ENCODE peak calls at places on chromosomes 13 and 19, in nine cellular contexts. U is prostate gland, R is endothelial cell of umbilical vein, J is upper lobe of left lung, K is HCT116, M is HL-60, I is stomach, Y is transverse colon, H is breast epithelium. V is an unnamed sample. For H3K27me3, the result is how much of the 10 kb centered on the place peaks cover.

GRCh38 chr19:49502866-49503581 is 6.8 kb downstream of the RPS11 start:
- DNase-seq in R (peak), H (no peak), K (peak), M (peak), J (no peak), Y (peak), I (peak), U (no peak), V (peak)

GRCh38 chr13:36332986-36333385 is 13.2 kb downstream of the SPART start:
- DNase-seq in U (no peak), R (peak), I (no peak), Y (no peak), H (no peak), K (no peak), J (no peak), M (no peak), V (no peak)

GRCh38 chr19:49710372-49710951 is 19.5 kb downstream of the CPT1C start:
- DNase-seq in U (no peak), Y (no peak), R (no peak), M (no peak), H (no peak), K (peak), J (no peak), I (no peak), V (no peak)

GRCh38 chr13:104809483-104809882 is 1726.0 kb downstream of the EFNB2 start:
- DNase-seq in H (no peak), M (peak), Y (no peak), K (no peak), I (no peak), U (no peak), R (no peak), J (no peak), V (no peak)

GRCh38 chr19:1492474-1493006 is 1.6 kb downstream of the REEP6 start:
- DNase-seq in K (no peak), I (no peak), R (no peak), U (no peak), J (peak), M (no peak), Y (no peak), H (no peak), V (no peak)

GRCh38 chr19:52190679-52191293 is 934 bp downstream of the PPP2R1A start:
- DNase-seq in I (peak), M (peak), Y (peak), H (no peak), R (no peak), U (no peak), J (peak), K (no peak), V (peak)

GRCh38 chr19:50461066-50461875 is 15.0 kb upstream of the EMC10 start:
- DNase-seq in I (peak), K (peak), U (peak), J (no peak), R (peak), Y (peak), M (peak), H (peak), V (peak)

GRCh38 chr13:79880820-79881219 is 399.9 kb downstream of the NDFIP2 start:
- DNase-seq in J (no peak), R (no peak), U (no peak), I (no peak), M (peak), H (no peak), Y (no peak), K (no peak), V (no peak)

GRCh38 chr13:22235285-22235949 is 564.5 kb downstream of the FGF9 start:
- DNase-seq in Y (no peak), R (no peak), U (no peak), J (no peak), H (no peak), I (no peak), M (no peak), K (peak), V (peak)

GRCh38 chr19:17952041-17952976 is 14.6 kb upstream of the KCNN1 start:
- DNase-seq in M (no peak), U (no peak), R (no peak), K (no peak), I (no peak), Y (no peak), J (peak), H (no peak), V (peak)

GRCh38 chr19:58150328-58150921 is at the start of gene ZNF329:
- DNase-seq in Y (peak), I (peak), K (peak), J (peak), H (peak), R (peak), M (peak), U (peak), V (peak)

GRCh38 chr19:51807111-51807701 is 12.2 kb downstream of the FPR3 start:
- DNase-seq in Y (peak), K (no peak), M (peak), R (no peak), H (no peak), I (no peak), U (peak), J (no peak), V (peak)

GRCh38 chr13:98877466-98877865 is 100.4 kb downstream of the DOCK9 start:
- DNase-seq in I (no peak), J (no peak), U (no peak), Y (no peak), H (no peak), M (no peak), K (no peak), R (no peak), V (no peak)

GRCh38 chr13:93724187-93724586 is 497.6 kb downstream of the GPC6 start:
- DNase-seq in M (no peak), K (no peak), U (no peak), H (no peak), Y (no peak), J (no peak), R (no peak), I (no peak), V (no peak)

GRCh38 chr13:35478384-35479222 is 2.1 kb upstream of the MAB21L1 start:
- DNase-seq in Y (no peak), I (no peak), J (peak), K (no peak), M (no peak), U (no peak), H (no peak), R (no peak), V (peak)

GRCh38 chr19:49413348-49413747 is 9.9 kb downstream of the PTH2 start:
- DNase-seq in Y (no peak), H (no peak), K (no peak), J (no peak), R (no peak), U (no peak), I (no peak), M (no peak), V (no peak)

GRCh38 chr13:31056650-31057275 is 104.9 kb downstream of the HSPH1 start:
- DNase-seq in I (no peak), U (no peak), M (no peak), Y (no peak), K (no peak), J (no peak), H (no peak), R (no peak), V (peak)

GRCh38 chr13:21175656-21176194 is 627 bp downstream of the SKA3 start:
- DNase-seq in J (no peak), K (no peak), Y (no peak), H (no peak), U (no peak), M (no peak), R (no peak), I (no peak), V (no peak)

GRCh38 chr19:46373573-46374359 is 26.9 kb downstream of the PPP5C start:
- DNase-seq in Y (peak), M (no peak), I (peak), J (peak), R (peak), H (peak), U (peak), K (no peak), V (peak)
- H3K4me3 ChIP-seq in Y (no peak), M (no peak), I (no peak), J (no peak), R (no peak), H (peak), U (no peak), K (no peak), V (peak)

GRCh38 chr19:56538761-56539263 is at the start of gene ZFP28:
- DNase-seq in U (peak), H (no peak), J (peak), K (no peak), R (no peak), M (peak), I (no peak), Y (peak), V (peak)

GRCh38 chr19:56538254-56538760 is 441 bp upstream of the ZFP28 start:
- DNase-seq in R (peak), Y (peak), H (peak), J (peak), I (peak), U (peak), M (peak), K (no peak), V (peak)

GRCh38 chr19:56547535-56547934 is 8.8 kb downstream of the ZFP28 start:
- DNase-seq in J (no peak), U (no peak), Y (no peak), R (no peak), M (no peak), I (no peak), K (no peak), H (no peak), V (peak)

GRCh38 chr19:56543776-56544175 is 5.0 kb downstream of the ZFP28 start:
- DNase-seq in K (no peak), M (no peak), H (no peak), I (no peak), J (no peak), Y (no peak), U (no peak), R (no peak), V (no peak)
- H3K27me3 ChIP-seq in K (under half), M (under half), H (under half), I (under half), J (under half), Y (under half), U (under half), R (under half), V (under half)

GRCh38 chr19:41431426-41432386 is 4.5 kb upstream of the B3GNT8 start:
- DNase-seq in J (no peak), K (no peak), H (no peak), Y (no peak), I (no peak), R (peak), M (peak), U (no peak), V (peak)
- TF ChIP-seq POLR2AphosphoS5 in J (no peak), K (no peak), H (no peak), Y (no peak), I (no peak), R (no peak), M (no peak), U (no peak), V (no peak)

GRCh38 chr13:110369400-110369799 is 62.3 kb downstream of the COL4A2 start:
- DNase-seq in M (no peak), R (no peak), Y (no peak), K (no peak), J (no peak), U (no peak), I (no peak), H (no peak), V (no peak)
- H3K4me3 ChIP-seq in M (no peak), R (no peak), Y (no peak), K (no peak), J (no peak), U (no peak), I (no peak), H (no peak), V (no peak)

DNA sequence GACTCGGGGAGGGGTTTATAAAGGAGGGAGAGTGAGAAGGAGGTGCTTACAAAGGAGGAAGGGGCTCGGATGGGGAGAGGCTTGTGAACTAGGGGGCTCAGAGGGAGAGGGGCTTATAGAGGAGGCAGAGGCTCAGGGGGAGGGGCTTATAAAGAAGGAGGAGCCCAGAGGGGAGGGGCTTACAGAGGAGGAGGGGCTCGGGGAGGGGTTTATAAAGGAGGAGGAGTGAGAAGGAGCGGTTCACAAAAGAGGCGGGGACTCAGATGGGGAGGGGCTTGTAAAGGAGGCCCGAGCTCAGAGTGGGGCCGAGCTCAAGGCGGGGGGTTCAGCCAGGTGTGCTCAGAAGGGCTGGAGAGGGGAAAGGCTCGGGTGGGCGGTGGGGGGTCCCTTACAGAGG is 508 bp downstream of the SMIM24 start:
- DNase-seq in J (no peak), Y (no peak), H (no peak), K (no peak), R (no peak), U (no peak), I (peak), M (peak), V (peak)
- H3K27me3 ChIP-seq in J (under half), Y (under half), H (under half), K (under half), R (under half), U (under half), I (under half), M (under half), V (under half)

DNA sequence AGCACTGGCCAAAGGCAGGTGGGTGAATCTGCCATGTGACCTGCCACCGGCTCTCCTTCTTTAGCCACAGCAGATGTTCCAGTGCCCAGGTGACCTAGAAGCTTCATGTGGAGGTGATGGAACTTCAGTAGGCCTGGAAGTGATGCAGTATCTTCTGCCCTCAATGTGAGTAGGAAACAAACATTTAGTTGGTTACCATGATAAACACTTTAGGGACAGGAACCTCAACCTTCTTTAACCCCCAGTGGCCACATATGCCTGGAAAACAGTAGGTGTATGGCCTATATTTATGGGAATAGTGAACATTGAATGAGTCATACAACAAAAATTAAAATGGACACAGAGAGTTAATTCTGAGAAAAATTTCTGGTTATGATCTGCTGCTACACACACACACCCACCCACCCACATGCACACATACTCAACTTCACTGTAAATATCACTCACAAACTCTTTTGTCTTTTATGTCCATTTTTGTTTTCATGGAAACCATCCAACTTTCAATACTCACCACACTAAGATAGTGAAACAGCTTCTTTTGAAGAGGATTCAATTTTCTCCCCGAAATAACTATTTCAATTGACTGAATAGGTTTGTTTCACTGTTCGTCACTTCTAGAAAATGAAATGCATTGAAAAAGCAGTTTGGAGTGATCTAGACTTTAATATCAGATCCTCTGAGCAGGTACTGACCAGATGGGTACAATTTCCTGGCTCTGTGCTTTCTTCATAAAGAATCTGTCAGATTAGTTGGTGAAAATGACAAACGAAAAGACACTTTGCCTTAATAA is 97.3 kb downstream of the STARD13 start:
- DNase-seq in H (no peak), J (no peak), Y (no peak), R (peak), M (no peak), K (no peak), U (no peak), I (no peak), V (no peak)
- TF ChIP-seq POLR2AphosphoS5 in H (no peak), J (no peak), Y (no peak), R (no peak), M (no peak), K (no peak), U (no peak), I (no peak), V (no peak)

DNA sequence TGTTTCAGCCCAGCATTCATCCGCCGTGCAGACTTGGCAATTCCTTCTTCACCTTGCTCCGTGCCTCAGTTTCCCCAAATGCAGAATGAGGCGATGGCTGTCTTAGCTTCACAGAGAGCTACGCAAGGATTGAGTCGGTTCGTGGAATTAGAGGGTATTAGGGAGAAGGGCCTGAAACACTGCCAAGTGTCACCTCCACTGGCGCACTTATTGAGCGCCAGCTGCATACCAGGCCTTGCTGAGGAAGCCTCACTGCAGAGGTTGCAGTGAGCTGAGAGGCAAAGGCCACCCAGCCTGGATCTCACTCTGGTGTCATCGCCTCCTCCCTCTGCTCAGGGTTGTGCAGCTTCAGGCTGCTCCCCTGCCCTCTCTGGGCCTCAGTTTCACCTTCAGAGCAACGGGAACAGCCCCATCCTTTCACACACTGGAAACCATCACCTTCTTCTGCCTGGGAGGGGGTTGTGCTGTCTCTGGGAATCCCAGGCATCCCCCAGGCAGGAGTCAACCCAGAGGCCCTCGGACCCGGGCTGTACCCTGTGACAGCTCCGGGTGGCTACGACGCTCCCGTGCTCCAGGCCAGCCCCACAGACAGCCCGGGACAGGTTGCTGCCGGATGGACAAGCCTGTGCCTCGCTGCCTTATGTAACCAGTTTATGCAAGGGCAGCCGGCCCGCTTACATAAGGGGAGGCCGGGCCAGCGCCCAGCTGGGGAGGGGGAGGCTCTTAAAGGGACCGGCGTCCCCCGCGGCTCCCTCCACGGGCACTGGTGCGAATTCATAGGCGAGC is 31.9 kb downstream of the NFIC start:
- DNase-seq in Y (peak), R (no peak), K (no peak), H (peak), J (peak), U (peak), M (no peak), I (peak), V (peak)
- H3K4me3 ChIP-seq in Y (peak), R (no peak), K (no peak), H (peak), J (peak), U (peak), M (no peak), I (peak), V (peak)